ENCODE peak calls at places on chromosomes 3 and 15, in five cellular contexts. One of them, this sample, is unnamed.
A peak's percentile ranks its signal among the peaks of the same experiment; 100 is the strongest.

GRCh38 chr3:45939341-45939771 is 3.9 kb upstream of the CXCR6 start:
- ATAC-seq in PC-3: no peak
- ATAC-seq in effector memory CD8-positive, alpha-beta T cell: no peak
- ATAC-seq in HCT116: peak; percentile 35
- ATAC-seq in activated naive CD4-positive, alpha-beta T cell treated with anti-CD3 and anti-CD28 coated beads, Interleukin-2, amount 50 U/mL, for 72 hours: no peak
- ATAC-seq in this sample: peak; percentile 27

GRCh38 chr3:145035682-145036081 is 1064.1 kb downstream of the DIPK2A start:
- ATAC-seq in PC-3: no peak
- ATAC-seq in activated naive CD4-positive, alpha-beta T cell treated with anti-CD3 and anti-CD28 coated beads, Interleukin-2, amount 50 U/mL, for 72 hours: no peak
- ATAC-seq in HCT116: no peak
- ATAC-seq in effector memory CD8-positive, alpha-beta T cell: no peak
- ATAC-seq in this sample: no peak

GRCh38 chr15:39251413-39252197 is 329.3 kb upstream of the THBS1 start:
- ATAC-seq in effector memory CD8-positive, alpha-beta T cell: no peak
- ATAC-seq in PC-3: no peak
- ATAC-seq in activated naive CD4-positive, alpha-beta T cell treated with anti-CD3 and anti-CD28 coated beads, Interleukin-2, amount 50 U/mL, for 72 hours: peak; percentile 70
- ATAC-seq in HCT116: no peak
- ATAC-seq in this sample: no peak

GRCh38 chr3:32200490-32200889 is 38.0 kb upstream of the CMTM8 start:
- ATAC-seq in PC-3: no peak
- ATAC-seq in activated naive CD4-positive, alpha-beta T cell treated with anti-CD3 and anti-CD28 coated beads, Interleukin-2, amount 50 U/mL, for 72 hours: no peak
- ATAC-seq in HCT116: no peak
- ATAC-seq in effector memory CD8-positive, alpha-beta T cell: no peak
- ATAC-seq in this sample: peak; percentile 73

GRCh38 chr3:57787867-57788623 is 31.9 kb downstream of the SLMAP start:
- ATAC-seq in HCT116: no peak
- ATAC-seq in activated naive CD4-positive, alpha-beta T cell treated with anti-CD3 and anti-CD28 coated beads, Interleukin-2, amount 50 U/mL, for 72 hours: peak; percentile 97
- ATAC-seq in PC-3: peak; percentile 37
- ATAC-seq in effector memory CD8-positive, alpha-beta T cell: no peak
- ATAC-seq in this sample: no peak

GRCh38 chr3:72977060-72977459 is 19.6 kb upstream of the PPP4R2 start:
- ATAC-seq in activated naive CD4-positive, alpha-beta T cell treated with anti-CD3 and anti-CD28 coated beads, Interleukin-2, amount 50 U/mL, for 72 hours: peak; percentile 85
- ATAC-seq in HCT116: no peak
- ATAC-seq in effector memory CD8-positive, alpha-beta T cell: peak; percentile 59
- ATAC-seq in PC-3: no peak
- ATAC-seq in this sample: no peak

GRCh38 chr3:99659032-99659431 is 20.6 kb downstream of the COL8A1 start:
- ATAC-seq in effector memory CD8-positive, alpha-beta T cell: no peak
- ATAC-seq in PC-3: peak; percentile 21
- ATAC-seq in HCT116: no peak
- ATAC-seq in activated naive CD4-positive, alpha-beta T cell treated with anti-CD3 and anti-CD28 coated beads, Interleukin-2, amount 50 U/mL, for 72 hours: peak; percentile 61
- ATAC-seq in this sample: peak; percentile 85

GRCh38 chr3:71564361-71564760 is 19.2 kb downstream of the FOXP1 start:
- ATAC-seq in HCT116: no peak
- ATAC-seq in effector memory CD8-positive, alpha-beta T cell: no peak
- ATAC-seq in activated naive CD4-positive, alpha-beta T cell treated with anti-CD3 and anti-CD28 coated beads, Interleukin-2, amount 50 U/mL, for 72 hours: no peak
- ATAC-seq in PC-3: no peak
- ATAC-seq in this sample: peak; percentile 34

GRCh38 chr15:40549894-40550293 is 14.9 kb downstream of the CCDC32 start:
- ATAC-seq in HCT116: no peak
- ATAC-seq in effector memory CD8-positive, alpha-beta T cell: no peak
- ATAC-seq in PC-3: no peak
- ATAC-seq in activated naive CD4-positive, alpha-beta T cell treated with anti-CD3 and anti-CD28 coated beads, Interleukin-2, amount 50 U/mL, for 72 hours: no peak
- ATAC-seq in this sample: no peak

GRCh38 chr3:52262447-52262846 is 16.0 kb downstream of the WDR82 start:
- ATAC-seq in HCT116: no peak
- ATAC-seq in effector memory CD8-positive, alpha-beta T cell: no peak
- ATAC-seq in activated naive CD4-positive, alpha-beta T cell treated with anti-CD3 and anti-CD28 coated beads, Interleukin-2, amount 50 U/mL, for 72 hours: no peak
- ATAC-seq in PC-3: no peak
- ATAC-seq in this sample: no peak

GRCh38 chr3:121018917-121019321 is 110.9 kb downstream of the STXBP5L start:
- ATAC-seq in effector memory CD8-positive, alpha-beta T cell: no peak
- ATAC-seq in activated naive CD4-positive, alpha-beta T cell treated with anti-CD3 and anti-CD28 coated beads, Interleukin-2, amount 50 U/mL, for 72 hours: no peak
- ATAC-seq in HCT116: no peak
- ATAC-seq in PC-3: no peak
- ATAC-seq in this sample: no peak

GRCh38 chr15:88612186-88612796 is 8.8 kb upstream of the AEN start:
- ATAC-seq in PC-3: no peak
- ATAC-seq in activated naive CD4-positive, alpha-beta T cell treated with anti-CD3 and anti-CD28 coated beads, Interleukin-2, amount 50 U/mL, for 72 hours: no peak
- ATAC-seq in effector memory CD8-positive, alpha-beta T cell: no peak
- ATAC-seq in HCT116: no peak
- ATAC-seq in this sample: no peak

GRCh38 chr3:113521981-113522380 is 7.0 kb upstream of the SPICE1 start:
- ATAC-seq in HCT116: no peak
- ATAC-seq in PC-3: peak; percentile 77
- ATAC-seq in effector memory CD8-positive, alpha-beta T cell: no peak
- ATAC-seq in activated naive CD4-positive, alpha-beta T cell treated with anti-CD3 and anti-CD28 coated beads, Interleukin-2, amount 50 U/mL, for 72 hours: no peak
- ATAC-seq in this sample: no peak

GRCh38 chr3:123658118-123658859 is 73.4 kb upstream of the HACD2 start:
- ATAC-seq in PC-3: peak; percentile 17
- ATAC-seq in effector memory CD8-positive, alpha-beta T cell: no peak
- ATAC-seq in activated naive CD4-positive, alpha-beta T cell treated with anti-CD3 and anti-CD28 coated beads, Interleukin-2, amount 50 U/mL, for 72 hours: no peak
- ATAC-seq in HCT116: no peak
- ATAC-seq in this sample: peak; percentile 35

GRCh38 chr3:57298041-57298440 is 5.6 kb upstream of the ASB14 start:
- ATAC-seq in HCT116: peak; percentile 100
- ATAC-seq in activated naive CD4-positive, alpha-beta T cell treated with anti-CD3 and anti-CD28 coated beads, Interleukin-2, amount 50 U/mL, for 72 hours: peak; percentile 80
- ATAC-seq in PC-3: peak; percentile 100
- ATAC-seq in effector memory CD8-positive, alpha-beta T cell: no peak
- ATAC-seq in this sample: no peak

GRCh38 chr3:104291878-104292277 is 1074.8 kb upstream of the ALCAM start:
- ATAC-seq in activated naive CD4-positive, alpha-beta T cell treated with anti-CD3 and anti-CD28 coated beads, Interleukin-2, amount 50 U/mL, for 72 hours: no peak
- ATAC-seq in PC-3: peak; percentile 6
- ATAC-seq in effector memory CD8-positive, alpha-beta T cell: peak; percentile 40
- ATAC-seq in HCT116: no peak
- ATAC-seq in this sample: no peak

This sample was measured in gastroesophageal sphincter.